ENCODE peak calls at places on chromosomes 7 and 10, in eight cellular contexts. One of them, this sample, is unnamed.

GRCh38 chr10:77622822-77623410 is 14.7 kb downstream of the KCNMA1 start:
- DNase-seq in transverse colon: no peak
- DNase-seq in Peyer's patch: no peak
- DNase-seq in heart right ventricle: no peak
- DNase-seq in HuH-7.5: no peak
- DNase-seq in memory B cell: no peak
- DNase-seq in WERI-Rb-1: no peak
- DNase-seq in suprapubic skin: no peak
- DNase-seq in this sample: no peak

GRCh38 chr7:124992881-124993562 is 63.4 kb upstream of the POT1 start:
- DNase-seq in transverse colon: no peak
- DNase-seq in HuH-7.5: no peak
- DNase-seq in memory B cell: no peak
- DNase-seq in suprapubic skin: no peak
- DNase-seq in WERI-Rb-1: no peak
- DNase-seq in heart right ventricle: no peak
- DNase-seq in Peyer's patch: no peak
- DNase-seq in this sample: no peak

GRCh38 chr7:132544025-132544424 is 32.2 kb downstream of the PLXNA4 start:
- DNase-seq in WERI-Rb-1: no peak
- DNase-seq in HuH-7.5: no peak
- DNase-seq in heart right ventricle: no peak
- DNase-seq in suprapubic skin: no peak
- DNase-seq in Peyer's patch: no peak
- DNase-seq in transverse colon: no peak
- DNase-seq in memory B cell: no peak
- DNase-seq in this sample: no peak

GRCh38 chr7:126700807-126701604 is 551.7 kb downstream of the GRM8 start:
- DNase-seq in HuH-7.5: no peak
- DNase-seq in Peyer's patch: peak
- DNase-seq in heart right ventricle: no peak
- DNase-seq in WERI-Rb-1: peak
- DNase-seq in memory B cell: no peak
- DNase-seq in transverse colon: peak
- DNase-seq in suprapubic skin: no peak
- DNase-seq in this sample: no peak

GRCh38 chr7:43669286-43670081 is 59.8 kb downstream of the COA1 start:
- DNase-seq in WERI-Rb-1: no peak
- DNase-seq in suprapubic skin: no peak
- DNase-seq in Peyer's patch: peak
- DNase-seq in memory B cell: no peak
- DNase-seq in transverse colon: peak
- DNase-seq in heart right ventricle: no peak
- DNase-seq in HuH-7.5: no peak
- DNase-seq in this sample: no peak

GRCh38 chr7:4216016-4216415 is 466.1 kb upstream of the FOXK1 start:
- DNase-seq in HuH-7.5: no peak
- DNase-seq in transverse colon: no peak
- DNase-seq in WERI-Rb-1: no peak
- DNase-seq in memory B cell: no peak
- DNase-seq in Peyer's patch: no peak
- DNase-seq in suprapubic skin: no peak
- DNase-seq in heart right ventricle: no peak
- DNase-seq in this sample: no peak

GRCh38 chr7:122092964-122093797 is 50.9 kb downstream of the AASS start:
- DNase-seq in WERI-Rb-1: peak
- DNase-seq in transverse colon: peak
- DNase-seq in memory B cell: peak
- DNase-seq in suprapubic skin: peak
- DNase-seq in Peyer's patch: peak
- DNase-seq in HuH-7.5: peak
- DNase-seq in heart right ventricle: peak
- DNase-seq in this sample: peak

GRCh38 chr7:21066221-21066620 is 279.5 kb upstream of the SP8 start:
- DNase-seq in WERI-Rb-1: no peak
- DNase-seq in memory B cell: no peak
- DNase-seq in heart right ventricle: no peak
- DNase-seq in transverse colon: peak
- DNase-seq in Peyer's patch: no peak
- DNase-seq in HuH-7.5: no peak
- DNase-seq in suprapubic skin: no peak
- DNase-seq in this sample: no peak

GRCh38 chr10:120702032-120702431 is 149.1 kb upstream of the WDR11 start:
- DNase-seq in heart right ventricle: no peak
- DNase-seq in suprapubic skin: no peak
- DNase-seq in WERI-Rb-1: no peak
- DNase-seq in memory B cell: no peak
- DNase-seq in Peyer's patch: no peak
- DNase-seq in transverse colon: no peak
- DNase-seq in HuH-7.5: no peak
- DNase-seq in this sample: no peak

GRCh38 chr7:75993689-75994387 is 557 bp downstream of the TMEM120A start:
- DNase-seq in heart right ventricle: peak
- DNase-seq in WERI-Rb-1: peak
- DNase-seq in Peyer's patch: peak
- DNase-seq in transverse colon: peak
- DNase-seq in suprapubic skin: peak
- DNase-seq in HuH-7.5: peak
- DNase-seq in memory B cell: peak
- DNase-seq in this sample: peak

GRCh38 chr7:133797818-133798485 is 329.2 kb upstream of the LRGUK start:
- DNase-seq in HuH-7.5: no peak
- DNase-seq in heart right ventricle: no peak
- DNase-seq in WERI-Rb-1: no peak
- DNase-seq in suprapubic skin: no peak
- DNase-seq in memory B cell: no peak
- DNase-seq in transverse colon: no peak
- DNase-seq in Peyer's patch: no peak
- DNase-seq in this sample: no peak

GRCh38 chr7:128274890-128275603 is 34.0 kb downstream of the LEP start:
- DNase-seq in HuH-7.5: no peak
- DNase-seq in WERI-Rb-1: no peak
- DNase-seq in heart right ventricle: no peak
- DNase-seq in transverse colon: no peak
- DNase-seq in Peyer's patch: no peak
- DNase-seq in suprapubic skin: no peak
- DNase-seq in memory B cell: no peak
- DNase-seq in this sample: no peak

GRCh38 chr7:36404639-36405408 is 15.2 kb downstream of the ANLN start:
- DNase-seq in WERI-Rb-1: no peak
- DNase-seq in memory B cell: no peak
- DNase-seq in heart right ventricle: no peak
- DNase-seq in transverse colon: no peak
- DNase-seq in suprapubic skin: no peak
- DNase-seq in Peyer's patch: no peak
- DNase-seq in HuH-7.5: no peak
- DNase-seq in this sample: no peak

GRCh38 chr7:140229591-140230516 is 53.1 kb upstream of the KDM7A start:
- DNase-seq in HuH-7.5: no peak
- DNase-seq in memory B cell: peak
- DNase-seq in Peyer's patch: peak
- DNase-seq in WERI-Rb-1: no peak
- DNase-seq in transverse colon: peak
- DNase-seq in suprapubic skin: no peak
- DNase-seq in heart right ventricle: peak
- DNase-seq in this sample: no peak

GRCh38 chr10:19869370-19869769 is 53.1 kb downstream of the PLXDC2 start:
- DNase-seq in memory B cell: no peak
- DNase-seq in HuH-7.5: no peak
- DNase-seq in suprapubic skin: no peak
- DNase-seq in Peyer's patch: no peak
- DNase-seq in WERI-Rb-1: no peak
- DNase-seq in heart right ventricle: no peak
- DNase-seq in transverse colon: no peak
- DNase-seq in this sample: no peak

GRCh38 chr10:80945267-80945880 is 407.7 kb downstream of the SH2D4B start:
- DNase-seq in memory B cell: no peak
- DNase-seq in HuH-7.5: no peak
- DNase-seq in heart right ventricle: no peak
- DNase-seq in transverse colon: no peak
- DNase-seq in suprapubic skin: no peak
- DNase-seq in Peyer's patch: no peak
- DNase-seq in WERI-Rb-1: peak
- DNase-seq in this sample: no peak

GRCh38 chr10:106189254-106189653 is 975.3 kb downstream of the SORCS1 start:
- DNase-seq in WERI-Rb-1: peak
- DNase-seq in suprapubic skin: no peak
- DNase-seq in transverse colon: no peak
- DNase-seq in HuH-7.5: peak
- DNase-seq in heart right ventricle: no peak
- DNase-seq in memory B cell: no peak
- DNase-seq in Peyer's patch: peak
- DNase-seq in this sample: no peak

GRCh38 chr10:61943699-61944444 is 42.4 kb downstream of the ARID5B start:
- DNase-seq in heart right ventricle: no peak
- DNase-seq in HuH-7.5: no peak
- DNase-seq in transverse colon: no peak
- DNase-seq in Peyer's patch: no peak
- DNase-seq in WERI-Rb-1: no peak
- DNase-seq in memory B cell: no peak
- DNase-seq in suprapubic skin: no peak
- DNase-seq in this sample: no peak

GRCh38 chr10:14084875-14085274 is 245.8 kb downstream of the FRMD4A start:
- DNase-seq in WERI-Rb-1: no peak
- DNase-seq in memory B cell: no peak
- DNase-seq in heart right ventricle: no peak
- DNase-seq in transverse colon: no peak
- DNase-seq in suprapubic skin: no peak
- DNase-seq in Peyer's patch: no peak
- DNase-seq in HuH-7.5: no peak
- DNase-seq in this sample: no peak

GRCh38 chr10:104441601-104442000 is 88.0 kb downstream of the CFAP58 start:
- DNase-seq in WERI-Rb-1: no peak
- DNase-seq in transverse colon: no peak
- DNase-seq in heart right ventricle: no peak
- DNase-seq in Peyer's patch: no peak
- DNase-seq in HuH-7.5: no peak
- DNase-seq in memory B cell: no peak
- DNase-seq in suprapubic skin: no peak
- DNase-seq in this sample: no peak

GRCh38 chr10:23439920-23440875 is 1.3 kb downstream of the OTUD1 start:
- DNase-seq in suprapubic skin: peak
- DNase-seq in WERI-Rb-1: peak
- DNase-seq in transverse colon: peak
- DNase-seq in Peyer's patch: peak
- DNase-seq in heart right ventricle: peak
- DNase-seq in HuH-7.5: peak
- DNase-seq in memory B cell: peak
- DNase-seq in this sample: peak

GRCh38 chr10:59536151-59536550 is 173.5 kb downstream of the SLC16A9 start:
- DNase-seq in heart right ventricle: no peak
- DNase-seq in transverse colon: no peak
- DNase-seq in suprapubic skin: no peak
- DNase-seq in WERI-Rb-1: no peak
- DNase-seq in memory B cell: no peak
- DNase-seq in HuH-7.5: no peak
- DNase-seq in Peyer's patch: no peak
- DNase-seq in this sample: no peak

GRCh38 chr10:32751582-32751981 is 206.4 kb downstream of the ITGB1 start:
- DNase-seq in suprapubic skin: no peak
- DNase-seq in memory B cell: no peak
- DNase-seq in Peyer's patch: no peak
- DNase-seq in HuH-7.5: no peak
- DNase-seq in transverse colon: no peak
- DNase-seq in WERI-Rb-1: no peak
- DNase-seq in heart right ventricle: no peak
- DNase-seq in this sample: no peak

GRCh38 chr7:12581897-12582296 is 11.4 kb downstream of the SCIN start:
- DNase-seq in HuH-7.5: no peak
- DNase-seq in suprapubic skin: no peak
- DNase-seq in heart right ventricle: no peak
- DNase-seq in Peyer's patch: no peak
- DNase-seq in memory B cell: no peak
- DNase-seq in WERI-Rb-1: no peak
- DNase-seq in transverse colon: no peak
- DNase-seq in this sample: no peak

GRCh38 chr7:43164757-43165156 is 52.3 kb downstream of the HECW1 start:
- DNase-seq in transverse colon: no peak
- DNase-seq in Peyer's patch: no peak
- DNase-seq in WERI-Rb-1: no peak
- DNase-seq in memory B cell: no peak
- DNase-seq in heart right ventricle: no peak
- DNase-seq in HuH-7.5: no peak
- DNase-seq in suprapubic skin: no peak
- DNase-seq in this sample: no peak

GRCh38 chr7:2870471-2870941 is 26.4 kb upstream of the GNA12 start:
- DNase-seq in memory B cell: peak
- DNase-seq in WERI-Rb-1: no peak
- DNase-seq in heart right ventricle: peak
- DNase-seq in Peyer's patch: peak
- DNase-seq in suprapubic skin: peak
- DNase-seq in transverse colon: peak
- DNase-seq in HuH-7.5: no peak
- DNase-seq in this sample: peak

GRCh38 chr7:116271980-116272886 is 61.9 kb downstream of the TES start:
- DNase-seq in HuH-7.5: no peak
- DNase-seq in Peyer's patch: no peak
- DNase-seq in WERI-Rb-1: no peak
- DNase-seq in memory B cell: no peak
- DNase-seq in heart right ventricle: no peak
- DNase-seq in transverse colon: peak
- DNase-seq in suprapubic skin: no peak
- DNase-seq in this sample: peak

GRCh38 chr10:119575506-119575905 is 21.3 kb downstream of the TIAL1 start:
- DNase-seq in memory B cell: no peak
- DNase-seq in heart right ventricle: no peak
- DNase-seq in HuH-7.5: no peak
- DNase-seq in suprapubic skin: no peak
- DNase-seq in Peyer's patch: no peak
- DNase-seq in WERI-Rb-1: no peak
- DNase-seq in transverse colon: no peak
- DNase-seq in this sample: no peak

GRCh38 chr10:132563485-132564248 is 26.1 kb downstream of the INPP5A start:
- DNase-seq in memory B cell: no peak
- DNase-seq in HuH-7.5: no peak
- DNase-seq in transverse colon: peak
- DNase-seq in Peyer's patch: peak
- DNase-seq in suprapubic skin: no peak
- DNase-seq in WERI-Rb-1: no peak
- DNase-seq in heart right ventricle: no peak
- DNase-seq in this sample: peak

GRCh38 chr7:127792528-127793342 is 140.7 kb downstream of the SND1 start:
- DNase-seq in heart right ventricle: no peak
- DNase-seq in suprapubic skin: no peak
- DNase-seq in Peyer's patch: peak
- DNase-seq in transverse colon: peak
- DNase-seq in memory B cell: peak
- DNase-seq in WERI-Rb-1: peak
- DNase-seq in HuH-7.5: peak
- DNase-seq in this sample: no peak

GRCh38 chr7:138837627-138838026 is 39.6 kb upstream of the ATP6V0A4 start:
- DNase-seq in HuH-7.5: no peak
- DNase-seq in Peyer's patch: no peak
- DNase-seq in heart right ventricle: peak
- DNase-seq in transverse colon: no peak
- DNase-seq in suprapubic skin: no peak
- DNase-seq in memory B cell: no peak
- DNase-seq in WERI-Rb-1: no peak
- DNase-seq in this sample: peak

GRCh38 chr7:96949766-96950165 is 55.6 kb upstream of the DLX6 start:
- DNase-seq in heart right ventricle: no peak
- DNase-seq in HuH-7.5: no peak
- DNase-seq in suprapubic skin: no peak
- DNase-seq in transverse colon: no peak
- DNase-seq in memory B cell: no peak
- DNase-seq in WERI-Rb-1: no peak
- DNase-seq in Peyer's patch: no peak
- DNase-seq in this sample: no peak

GRCh38 chr10:49518982-49519578 is 19.8 kb downstream of the ERCC6 start:
- DNase-seq in suprapubic skin: no peak
- DNase-seq in memory B cell: no peak
- DNase-seq in Peyer's patch: no peak
- DNase-seq in HuH-7.5: peak
- DNase-seq in transverse colon: no peak
- DNase-seq in WERI-Rb-1: peak
- DNase-seq in heart right ventricle: no peak
- DNase-seq in this sample: no peak